ENCODE peak calls at places on chromosome 1, in eight cellular contexts. R, I, S, P, U, Y, O and N are unnamed samples.

GRCh38 chr1:205229399-205229861 is 1.7 kb downstream of the TMCC2 start:
- DNase-seq in O (peak), U (no peak), P (no peak), S (peak), R (peak), I (peak), Y (peak), N (peak)

GRCh38 chr1:156993426-156994147 is 52.0 kb downstream of the ARHGEF11 start:
- DNase-seq in P (no peak), U (no peak), Y (no peak), I (no peak), S (no peak), O (no peak), R (peak), N (no peak)

GRCh38 chr1:179124866-179125265 is 43.0 kb downstream of the TOR3A start:
- DNase-seq in O (no peak), I (no peak), P (peak), U (no peak), S (no peak), Y (no peak), R (no peak), N (no peak)

GRCh38 chr1:54014009-54014629 is 3.9 kb downstream of the LDLRAD1 start:
- DNase-seq in R (no peak), I (no peak), O (no peak), Y (no peak), U (no peak), S (no peak), P (no peak), N (no peak)

GRCh38 chr1:172686143-172686542 is 27.2 kb downstream of the FASLG start:
- DNase-seq in O (no peak), U (no peak), P (no peak), R (no peak), Y (no peak), S (no peak), I (no peak), N (no peak)

GRCh38 chr1:93689521-93690223 is 8.0 kb upstream of the BCAR3 start:
- DNase-seq in R (no peak), P (no peak), I (no peak), U (no peak), S (no peak), O (no peak), Y (no peak), N (no peak)

GRCh38 chr1:47696911-47697441 is 259.1 kb downstream of the FOXD2 start:
- DNase-seq in P (no peak), R (no peak), I (peak), S (no peak), Y (no peak), U (no peak), O (no peak), N (no peak)

GRCh38 chr1:215376544-215377264 is 190.4 kb upstream of the KCTD3 start:
- DNase-seq in S (no peak), Y (peak), P (peak), O (no peak), R (no peak), I (no peak), U (no peak), N (no peak)